ENCODE peak calls at places on chromosome 18, in six cellular contexts. I is stimulated activated naive B cell treated with anti-CD40 and anti-IgM and Interleukin-4, amounts not matched to agents 10 μg/mL and 1 μg/mL and 100 μg/mL, for 72 hours; X is HL-60; H is Caki2; J is fibroblast of the aortic adventitia; C is T-helper 22 cell. E is an unnamed sample.

GRCh38 chr18:3478262-3478978 is 28.4 kb downstream of the TGIF1 start:
- DNase-seq in X (no peak), J (peak), C (no peak), H (no peak), I (no peak), E (peak)

GRCh38 chr18:10476430-10476829 is 22.0 kb downstream of the APCDD1 start:
- DNase-seq in X (no peak), C (no peak), H (no peak), J (peak), I (no peak), E (peak)

GRCh38 chr18:80000877-80001276 is 12.5 kb upstream of the TXNL4A start:
- DNase-seq in J (no peak), I (no peak), X (no peak), H (no peak), C (no peak), E (no peak)

GRCh38 chr18:3177902-3178687 is 41.7 kb downstream of the MYOM1 start:
- DNase-seq in I (peak), C (no peak), J (no peak), X (peak), H (no peak), E (no peak)

GRCh38 chr18:69759046-69759445 is 188.6 kb downstream of the CD226 start:
- DNase-seq in I (no peak), C (no peak), J (peak), H (no peak), X (no peak), E (peak)

GRCh38 chr18:13447621-13448020 is 229.1 kb downstream of the LDLRAD4 start:
- DNase-seq in C (no peak), J (peak), I (no peak), H (no peak), X (no peak), E (peak)

GRCh38 chr18:26832302-26832701 is 33.2 kb downstream of the AQP4 start:
- DNase-seq in H (no peak), J (no peak), C (no peak), I (no peak), X (no peak), E (no peak)

GRCh38 chr18:57060814-57061213 is 86.1 kb upstream of the BOD1L2 start:
- DNase-seq in C (no peak), X (no peak), H (no peak), I (no peak), J (no peak), E (no peak)

GRCh38 chr18:46754188-46754587 is 2.7 kb downstream of the ST8SIA5 start:
- DNase-seq in H (no peak), J (no peak), I (no peak), X (peak), C (no peak), E (no peak)

GRCh38 chr18:71398530-71398929 is 1109.7 kb downstream of the SOCS6 start:
- DNase-seq in H (no peak), J (peak), I (no peak), X (no peak), C (no peak), E (no peak)

GRCh38 chr18:1047406-1047805 is 142.7 kb downstream of the ADCYAP1 start:
- DNase-seq in I (no peak), X (no peak), H (no peak), C (no peak), J (peak), E (no peak)

GRCh38 chr18:3879836-3880120 is 429.8 kb downstream of the TGIF1 start:
- DNase-seq in J (no peak), H (no peak), C (no peak), X (no peak), I (no peak), E (no peak)

GRCh38 chr18:62366992-62367391 is 41.9 kb downstream of the TNFRSF11A start:
- DNase-seq in X (no peak), J (no peak), C (no peak), H (no peak), I (no peak), E (no peak)

GRCh38 chr18:57561728-57562423 is 24.6 kb downstream of the FECH start:
- DNase-seq in H (peak), X (peak), C (no peak), I (no peak), J (peak), E (peak)

GRCh38 chr18:11391636-11392035 is 217.8 kb upstream of the SLC35G4 start:
- DNase-seq in X (no peak), I (no peak), C (no peak), H (no peak), J (no peak), E (no peak)

GRCh38 chr18:6561893-6562292 is 147.2 kb upstream of the L3MBTL4 start:
- DNase-seq in H (no peak), X (no peak), C (no peak), I (no peak), J (no peak), E (no peak)

GRCh38 chr18:36578871-36579270 is 249.9 kb downstream of the TPGS2 start:
- DNase-seq in J (peak), I (no peak), X (no peak), H (no peak), C (no peak), E (peak)

GRCh38 chr18:21330122-21330701 is 88.2 kb downstream of the GREB1L start:
- DNase-seq in J (peak), X (no peak), C (no peak), I (no peak), H (peak), E (peak)

E was measured in AG20443.